ENCODE peak calls at places on chromosomes 1 and 21, in ten cellular contexts. P is NCI-H1092, E is left ventricle myocardium inferior, M is glutamatergic neuron, T is HTR-8/SVneo, X is NCI-H1105, K is substantia nigra, H is HCT116, R is nephron progenitor cell, J is HuH-7.5. V is an unnamed sample.

GRCh38 chr21:45406801-45407628 is 2.0 kb downstream of the COL18A1 start:
- DNase-seq in P (no peak), E (peak), M (no peak), T (no peak), X (no peak), K (no peak), H (no peak), R (peak), J (no peak), V (no peak)

GRCh38 chr1:184152502-184152901 is 101.0 kb downstream of the TSEN15 start:
- DNase-seq in P (no peak), E (peak), M (no peak), T (no peak), X (no peak), K (no peak), H (no peak), R (no peak), J (no peak), V (no peak)

GRCh38 chr1:179012033-179012432 is 13.7 kb upstream of the FAM20B start:
- DNase-seq in P (no peak), E (no peak), M (no peak), T (no peak), X (no peak), K (no peak), H (no peak), R (no peak), J (no peak), V (no peak)

GRCh38 chr1:59967141-59967697 is 40.6 kb upstream of the CYP2J2 start:
- DNase-seq in P (peak), E (no peak), M (no peak), T (no peak), X (peak), K (no peak), H (no peak), R (no peak), J (no peak), V (no peak)

GRCh38 chr1:91104712-91105111 is 82.9 kb upstream of the ZNF644 start:
- DNase-seq in P (no peak), E (no peak), M (no peak), T (no peak), X (no peak), K (no peak), H (no peak), R (no peak), J (no peak), V (no peak)

GRCh38 chr21:42629856-42630410 is 23.5 kb upstream of the PDE9A start:
- DNase-seq in P (no peak), E (no peak), M (no peak), T (no peak), X (no peak), K (no peak), H (no peak), R (no peak), J (no peak), V (no peak)

GRCh38 chr1:27403065-27403726 is 10.8 kb downstream of the GPR3 start:
- DNase-seq in P (no peak), E (peak), M (no peak), T (no peak), X (no peak), K (no peak), H (no peak), R (peak), J (no peak), V (no peak)

GRCh38 chr1:223702735-223703667 is 9.3 kb upstream of the CAPN2 start:
- DNase-seq in P (no peak), E (no peak), M (no peak), T (no peak), X (no peak), K (no peak), H (no peak), R (no peak), J (no peak), V (peak)

GRCh38 chr1:2594001-2594640 is 7.5 kb downstream of the PRXL2B start:
- DNase-seq in P (no peak), E (peak), M (no peak), T (peak), X (peak), K (no peak), H (no peak), R (no peak), J (no peak), V (no peak)

GRCh38 chr1:202158810-202159533 is 1.4 kb downstream of the PTPN7 start:
- DNase-seq in P (no peak), E (no peak), M (no peak), T (no peak), X (no peak), K (no peak), H (no peak), R (no peak), J (no peak), V (no peak)

GRCh38 chr1:173413271-173413707 is 63.8 kb upstream of the PRDX6 start:
- DNase-seq in P (no peak), E (no peak), M (no peak), T (no peak), X (no peak), K (no peak), H (no peak), R (no peak), J (no peak), V (no peak)

GRCh38 chr21:32772281-32773047 is 909 bp upstream of the PAXBP1 start:
- DNase-seq in P (no peak), E (no peak), M (no peak), T (no peak), X (peak), K (no peak), H (no peak), R (no peak), J (peak), V (no peak)